ENCODE peak calls at places on chromosomes 3 and 15, in seven cellular contexts. L is GM23248, H is MM.1S, U is GM23338, O is HCT116, P is neural progenitor cell, N is PC-3. F is an unnamed sample.

GRCh38 chr3:119323401-119324107 is 29.4 kb downstream of the ARHGAP31 start:
- DNase-seq in L (no peak), H (no peak), U (peak; percentile 63), O (no peak), P (no peak), N (peak; percentile 50), F (peak; percentile 42)

GRCh38 chr3:128550471-128551126 is 57.6 kb upstream of the GATA2 start:
- DNase-seq in L (no peak), H (no peak), U (no peak), O (no peak), P (no peak), N (no peak), F (no peak)

GRCh38 chr3:99645277-99646106 is 7.1 kb downstream of the COL8A1 start:
- DNase-seq in L (peak; percentile 76), H (no peak), U (peak; percentile 74), O (peak; percentile 18), P (peak; percentile 59), N (peak; percentile 58), F (no peak)

GRCh38 chr3:151290673-151291072 is 12.3 kb upstream of the P2RY14 start:
- DNase-seq in L (peak; percentile 73), H (no peak), U (no peak), O (peak; percentile 29), P (no peak), N (peak; percentile 78), F (no peak)

GRCh38 chr15:77181305-77182074 is 110.6 kb upstream of the TSPAN3 start:
- DNase-seq in L (no peak), H (peak; percentile 49), U (no peak), O (no peak), P (no peak), N (no peak), F (no peak)

GRCh38 chr15:39238443-39238842 is 342.4 kb upstream of the THBS1 start:
- DNase-seq in L (no peak), H (no peak), U (no peak), O (no peak), P (no peak), N (no peak), F (no peak)

GRCh38 chr15:28017423-28017924 is 81.6 kb downstream of the OCA2 start:
- DNase-seq in L (no peak), H (no peak), U (peak; percentile 38), O (no peak), P (peak; percentile 45), N (peak; percentile 16), F (peak; percentile 79)

GRCh38 chr3:12437223-12437605 is 47.1 kb upstream of the TSEN2 start:
- DNase-seq in L (no peak), H (no peak), U (no peak), O (no peak), P (no peak), N (no peak), F (no peak)

GRCh38 chr3:115833074-115833473 is 209.8 kb downstream of the GAP43 start:
- DNase-seq in L (peak; percentile 40), H (no peak), U (no peak), O (no peak), P (no peak), N (no peak), F (no peak)

GRCh38 chr3:185807455-185808068 is 17.3 kb downstream of the IGF2BP2 start:
- DNase-seq in L (peak; percentile 95), H (no peak), U (peak; percentile 55), O (peak; percentile 79), P (peak; percentile 25), N (peak; percentile 73), F (no peak)

GRCh38 chr3:194871864-194872668 is 186.4 kb downstream of the FAM43A start:
- DNase-seq in L (peak; percentile 74), H (no peak), U (no peak), O (peak; percentile 10), P (no peak), N (peak; percentile 65), F (no peak)

GRCh38 chr3:9692416-9692815 is 11.2 kb upstream of the CPNE9 start:
- DNase-seq in L (no peak), H (no peak), U (no peak), O (no peak), P (no peak), N (no peak), F (no peak)

GRCh38 chr3:64825404-64825803 is 137.6 kb upstream of the ADAMTS9 start:
- DNase-seq in L (no peak), H (no peak), U (no peak), O (no peak), P (no peak), N (no peak), F (no peak)

GRCh38 chr3:196988241-196989029 is 19.8 kb upstream of the PIGZ start:
- DNase-seq in L (no peak), H (no peak), U (peak; percentile 75), O (peak; percentile 56), P (peak; percentile 65), N (no peak), F (peak; percentile 81)

GRCh38 chr3:194672876-194673275 is 885 bp upstream of the LSG1 start:
- DNase-seq in L (peak; percentile 36), H (no peak), U (no peak), O (no peak), P (peak; percentile 16), N (no peak), F (no peak)

GRCh38 chr15:76209948-76210347 is 101.3 kb downstream of the ETFA start:
- DNase-seq in L (no peak), H (no peak), U (no peak), O (no peak), P (no peak), N (no peak), F (no peak)

GRCh38 chr15:57033715-57034439 is 115.4 kb downstream of the TCF12 start:
- DNase-seq in L (no peak), H (no peak), U (no peak), O (no peak), P (no peak), N (peak; percentile 37), F (no peak)

GRCh38 chr3:171841620-171842000 is 1.5 kb upstream of the TMEM212 start:
- DNase-seq in L (peak; percentile 50), H (no peak), U (no peak), O (no peak), P (no peak), N (no peak), F (no peak)

GRCh38 chr3:30720586-30721313 is 114.3 kb downstream of the TGFBR2 start:
- DNase-seq in L (peak; percentile 45), H (no peak), U (no peak), O (peak; percentile 60), P (no peak), N (peak; percentile 97), F (peak; percentile 37)

GRCh38 chr3:186214670-186215069 is 105.8 kb upstream of the ETV5 start:
- DNase-seq in L (no peak), H (no peak), U (no peak), O (no peak), P (no peak), N (no peak), F (no peak)

GRCh38 chr3:124607163-124607562 is 123.1 kb upstream of the UMPS start:
- DNase-seq in L (peak; percentile 79), H (no peak), U (no peak), O (no peak), P (no peak), N (peak; percentile 96), F (no peak)
- TF ChIP-seq EZH2phosphoT487 in L (no peak), H (no peak), U (no peak), O (no peak), P (no peak), N (no peak), F (no peak)

GRCh38 chr3:141651405-141651804 is 86.7 kb upstream of the RNF7 start:
- DNase-seq in L (no peak), H (no peak), U (no peak), O (no peak), P (no peak), N (no peak), F (no peak)
- H3K4me1 ChIP-seq in L (peaks cover 6% of the 10 kb centered on the region), H (no peaks in the 10 kb centered on the region), U (no peaks in the 10 kb centered on the region), O (peaks cover 3% of the 10 kb centered on the region), P (no peaks in the 10 kb centered on the region), N (no peaks in the 10 kb centered on the region), F (peaks cover 7% of the 10 kb centered on the region)

DNA sequence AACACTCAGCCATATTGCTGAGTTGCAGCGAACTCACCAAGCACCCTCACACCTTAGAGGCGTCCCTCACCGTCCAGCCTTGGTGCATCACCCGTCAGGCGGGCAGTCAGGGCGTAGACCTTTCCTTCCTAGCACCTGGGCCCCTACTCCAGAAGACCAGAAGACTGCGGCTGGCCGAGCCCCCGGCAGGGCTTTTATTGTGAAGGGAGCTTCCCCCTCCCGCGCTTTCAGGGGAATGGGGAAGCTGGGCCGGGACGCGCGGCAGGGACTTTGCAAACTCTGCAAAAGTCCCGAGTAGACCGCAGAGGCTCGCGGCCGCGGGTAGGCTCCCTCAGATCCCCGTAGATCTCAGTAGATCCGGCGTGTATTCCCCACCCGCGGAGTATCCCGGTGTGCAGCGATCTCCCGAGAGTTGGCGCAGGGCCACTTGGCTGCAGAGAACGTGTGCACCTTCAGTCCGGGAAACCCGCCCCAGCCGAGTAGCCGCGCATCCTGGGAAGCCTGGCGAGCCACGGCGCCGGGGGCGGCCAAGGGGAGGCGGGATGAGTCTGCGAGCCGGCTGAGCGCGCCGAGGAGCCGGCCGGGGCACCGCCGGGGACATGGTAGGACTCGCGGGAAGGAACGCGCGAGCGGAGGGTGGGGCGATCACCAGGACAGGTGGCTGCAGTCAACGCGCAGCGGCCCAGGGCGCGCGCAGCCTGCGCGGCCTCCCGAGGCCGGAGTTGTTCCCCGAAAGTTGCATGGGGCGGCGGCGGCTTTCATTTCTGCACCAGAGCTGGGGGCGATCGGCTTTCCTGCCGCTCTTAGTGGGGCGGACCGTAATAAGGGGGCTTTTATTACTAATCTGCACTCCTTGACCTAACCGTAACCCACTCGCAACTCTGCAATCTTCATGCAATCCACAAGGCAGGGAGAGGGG is at the start of gene GASK1A:
- DNase-seq in L (peak; percentile 59), H (peak; percentile 6), U (peak; percentile 89), O (no peak), P (peak; percentile 74), N (peak; percentile 53), F (peak; percentile 58)
- TF ChIP-seq EZH2 in L (peak; percentile 77), H (no peak), U (peak; percentile 7), O (no peak), P (no peak), N (no peak), F (peak; percentile 55)

GRCh38 chr15:48795901-48796300 is 15.0 kb downstream of the CEP152 start:
- DNase-seq in L (no peak), H (no peak), U (no peak), O (no peak), P (no peak), N (no peak), F (no peak)

GRCh38 chr15:48798319-48798718 is 12.6 kb downstream of the CEP152 start:
- DNase-seq in L (no peak), H (no peak), U (peak; percentile 53), O (no peak), P (peak; percentile 83), N (no peak), F (no peak)

GRCh38 chr15:48796521-48796920 is 14.3 kb downstream of the CEP152 start:
- DNase-seq in L (no peak), H (no peak), U (no peak), O (no peak), P (no peak), N (no peak), F (no peak)

GRCh38 chr15:48796930-48797329 is 13.9 kb downstream of the CEP152 start:
- DNase-seq in L (peak; percentile 60), H (no peak), U (no peak), O (no peak), P (no peak), N (peak; percentile 83), F (no peak)

DNA sequence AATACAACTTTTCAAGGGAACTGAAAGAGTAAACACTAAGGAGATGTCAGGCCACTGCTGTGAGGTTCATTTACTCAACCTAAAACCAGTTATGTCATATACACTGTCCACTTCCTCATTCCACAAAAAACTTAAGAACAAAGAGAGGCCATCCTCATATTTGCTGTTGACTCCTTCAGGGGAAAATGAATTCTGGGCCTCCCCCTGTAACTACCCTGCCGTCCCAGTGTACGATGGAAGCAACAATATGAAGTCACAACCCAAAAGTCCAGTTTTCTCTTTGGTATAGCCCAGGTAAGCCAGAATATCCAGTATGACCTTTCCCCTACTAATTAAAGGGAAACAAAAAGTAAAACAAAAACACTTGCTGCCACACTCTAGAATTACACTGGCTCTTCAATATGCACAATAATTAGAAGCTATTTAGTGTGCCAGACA is 16.2 kb downstream of the CEP152 start:
- DNase-seq in L (peak; percentile 35), H (peak; percentile 21), U (no peak), O (no peak), P (no peak), N (peak; percentile 29), F (no peak)
- TF ChIP-seq EZH2phosphoT487 in L (no peak), H (no peak), U (no peak), O (no peak), P (no peak), N (no peak), F (no peak)

F was measured in hepatocyte.